ENCODE peak calls at places on chromosomes 3 and 15, in seven cellular contexts. T is fibroblast of pulmonary artery, I is uterus, A is cardiac fibroblast, G is fibroblast of mammary gland, P is lung, D is RWPE1. L is an unnamed sample.

GRCh38 chr3:177792363-177793030 is 595.2 kb upstream of the TBL1XR1 start:
- DNase-seq in T (peak; percentile 14), I (no peak), A (no peak), G (no peak), P (no peak), D (no peak), L (no peak)

GRCh38 chr15:28984421-28985375 is 98.9 kb downstream of the APBA2 start:
- DNase-seq in T (peak; percentile 58), I (no peak), A (peak; percentile 49), G (peak; percentile 46), P (no peak), D (no peak), L (no peak)

GRCh38 chr3:94285874-94286273 is 223.0 kb downstream of the NSUN3 start:
- DNase-seq in T (peak; percentile 15), I (no peak), A (peak; percentile 38), G (peak; percentile 15), P (no peak), D (peak; percentile 24), L (no peak)

GRCh38 chr15:41811432-41812195 is 16.3 kb upstream of the JMJD7 start:
- DNase-seq in T (peak; percentile 89), I (peak; percentile 88), A (peak; percentile 90), G (peak; percentile 83), P (peak; percentile 84), D (peak; percentile 79), L (peak; percentile 75)

GRCh38 chr15:90411176-90411575 is 23.1 kb downstream of the IQGAP1 start:
- DNase-seq in T (no peak), I (no peak), A (no peak), G (no peak), P (no peak), D (no peak), L (no peak)

GRCh38 chr3:140595295-140595694 is 82.6 kb upstream of the TRIM42 start:
- DNase-seq in T (peak; percentile 67), I (no peak), A (peak; percentile 87), G (peak; percentile 81), P (no peak), D (no peak), L (no peak)

GRCh38 chr3:14507345-14507741 is 32.8 kb downstream of the GRIP2 start:
- DNase-seq in T (no peak), I (peak; percentile 6), A (no peak), G (no peak), P (no peak), D (no peak), L (no peak)

GRCh38 chr3:64176461-64176996 is 48.7 kb downstream of the PRICKLE2 start:
- DNase-seq in T (no peak), I (no peak), A (peak; percentile 73), G (peak; percentile 40), P (no peak), D (peak; percentile 28), L (no peak)

GRCh38 chr3:136457793-136458192 is 207.7 kb downstream of the PCCB start:
- DNase-seq in T (no peak), I (no peak), A (no peak), G (no peak), P (no peak), D (no peak), L (no peak)

GRCh38 chr3:167901087-167901486 is 165.6 kb downstream of the SERPINI1 start:
- DNase-seq in T (peak; percentile 3), I (no peak), A (no peak), G (no peak), P (no peak), D (no peak), L (no peak)

GRCh38 chr3:13822042-13822441 is 57.8 kb downstream of the WNT7A start:
- DNase-seq in T (no peak), I (no peak), A (peak; percentile 42), G (peak; percentile 31), P (no peak), D (peak; percentile 54), L (no peak)

GRCh38 chr15:93033434-93034045 is 55.5 kb downstream of the RGMA start:
- DNase-seq in T (no peak), I (peak; percentile 13), A (no peak), G (no peak), P (no peak), D (no peak), L (no peak)

GRCh38 chr3:156685198-156685597 is 10.8 kb downstream of the TIPARP start:
- DNase-seq in T (peak; percentile 49), I (no peak), A (peak; percentile 72), G (peak; percentile 83), P (no peak), D (no peak), L (no peak)

GRCh38 chr3:30747771-30748281 is 141.4 kb downstream of the TGFBR2 start:
- DNase-seq in T (peak; percentile 57), I (no peak), A (peak; percentile 70), G (peak; percentile 76), P (no peak), D (peak; percentile 37), L (no peak)

GRCh38 chr3:174270841-174271240 is 588.3 kb upstream of the NAALADL2 start:
- DNase-seq in T (peak; percentile 65), I (no peak), A (peak; percentile 76), G (peak; percentile 73), P (no peak), D (no peak), L (no peak)

GRCh38 chr3:173733029-173733652 is 335.6 kb downstream of the NLGN1 start:
- DNase-seq in T (peak; percentile 72), I (no peak), A (peak; percentile 79), G (peak; percentile 70), P (no peak), D (no peak), L (no peak)

GRCh38 chr3:50304601-50305000 is 1.2 kb upstream of the HYAL1 start:
- DNase-seq in T (no peak), I (no peak), A (no peak), G (peak; percentile 65), P (no peak), D (no peak), L (no peak)

GRCh38 chr3:79690072-79690471 is 77.7 kb downstream of the ROBO1 start:
- DNase-seq in T (no peak), I (no peak), A (no peak), G (no peak), P (no peak), D (no peak), L (no peak)

GRCh38 chr3:112871735-112872134 is 25.1 kb upstream of the CD200R1L start:
- DNase-seq in T (no peak), I (no peak), A (no peak), G (no peak), P (no peak), D (no peak), L (no peak)

GRCh38 chr3:191774485-191774884 is 313.5 kb downstream of the PYDC2 start:
- DNase-seq in T (peak; percentile 20), I (no peak), A (peak; percentile 41), G (peak; percentile 93), P (no peak), D (peak; percentile 13), L (no peak)

GRCh38 chr3:72639736-72640135 is 208.5 kb downstream of the SHQ1 start:
- DNase-seq in T (no peak), I (no peak), A (no peak), G (no peak), P (no peak), D (no peak), L (no peak)

GRCh38 chr3:152650177-152650576 is 184.8 kb upstream of the P2RY1 start:
- DNase-seq in T (peak; percentile 15), I (no peak), A (peak; percentile 3), G (no peak), P (no peak), D (no peak), L (no peak)

GRCh38 chr15:42091753-42092665 is 2.4 kb downstream of the PLA2G4D start:
- DNase-seq in T (no peak), I (no peak), A (no peak), G (no peak), P (no peak), D (peak; percentile 84), L (no peak)

GRCh38 chr15:50355980-50356379 is 982 bp upstream of the GABPB1 start:
- DNase-seq in T (peak; percentile 16), I (no peak), A (peak; percentile 32), G (peak; percentile 51), P (no peak), D (no peak), L (no peak)

GRCh38 chr15:73753250-73754130 is at the start of gene INSYN1:
- DNase-seq in T (peak; percentile 44), I (no peak), A (peak; percentile 38), G (peak; percentile 6), P (no peak), D (peak; percentile 36), L (peak; percentile 36)

GRCh38 chr15:75720787-75721461 is 8.3 kb upstream of the CSPG4 start:
- DNase-seq in T (peak; percentile 14), I (peak; percentile 67), A (peak; percentile 35), G (peak; percentile 24), P (peak; percentile 65), D (peak; percentile 83), L (no peak)
- TF ChIP-seq CTCF in T (peak; percentile 15), I (no peak), A (no peak), G (no peak), P (no peak), D (peak; percentile 68), L (peak; percentile 42)

DNA sequence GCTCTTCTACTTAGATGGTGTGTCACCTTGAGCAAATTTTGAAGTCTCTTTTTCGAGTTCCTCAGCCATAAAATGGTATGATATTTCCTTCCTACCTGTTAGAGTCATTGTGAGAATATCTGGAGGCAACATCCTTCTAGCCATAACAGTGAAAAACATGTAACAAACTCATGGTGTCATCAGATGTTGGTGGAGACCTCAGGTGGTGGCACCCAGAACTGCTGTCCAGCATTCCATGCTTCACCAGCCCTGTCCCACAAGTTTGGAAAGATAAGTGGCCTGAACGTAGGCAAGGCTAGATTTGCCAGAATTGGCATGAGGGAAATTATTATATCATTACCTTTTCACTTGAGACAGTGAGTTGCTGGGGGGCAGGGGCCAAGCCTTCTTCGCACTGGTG is 30.4 kb downstream of the GASK1A start:
- DNase-seq in T (no peak), I (no peak), A (no peak), G (no peak), P (no peak), D (no peak), L (no peak)
- TF ChIP-seq CTCF in T (no peak), I (no peak), A (no peak), G (no peak), P (no peak), D (no peak), L (peak; percentile 15)

GRCh38 chr3:34570916-34571705 is 772.7 kb downstream of the PDCD6IP start:
- DNase-seq in T (peak; percentile 66), I (no peak), A (peak; percentile 7), G (no peak), P (no peak), D (no peak), L (no peak)
- TF ChIP-seq CTCF in T (no peak), I (no peak), A (no peak), G (no peak), P (no peak), D (no peak), L (no peak)

GRCh38 chr3:119125742-119126507 is 20.0 kb upstream of the TEX55 start:
- DNase-seq in T (no peak), I (no peak), A (no peak), G (no peak), P (no peak), D (no peak), L (no peak)

GRCh38 chr3:119122350-119122749 is 23.6 kb upstream of the TEX55 start:
- DNase-seq in T (no peak), I (no peak), A (no peak), G (no peak), P (no peak), D (no peak), L (no peak)

DNA sequence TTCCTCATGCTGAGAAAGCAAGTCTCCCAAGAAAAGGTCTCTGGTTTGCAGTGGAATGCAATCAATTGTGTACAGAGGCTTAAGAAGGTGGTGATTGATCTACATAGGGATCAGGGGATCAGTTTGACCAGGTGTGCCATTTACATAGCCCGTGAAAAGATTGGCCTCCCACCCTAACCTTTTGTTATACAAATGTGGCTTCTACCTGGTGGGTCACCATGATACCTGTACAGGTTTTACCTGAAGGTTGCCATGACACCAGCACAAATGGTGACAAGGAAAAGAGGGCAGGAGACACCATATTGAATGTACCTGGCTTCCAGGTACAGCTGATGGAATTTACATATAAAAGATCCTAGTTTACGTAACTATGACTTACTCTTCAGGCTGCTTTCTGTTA is 25.5 kb upstream of the TEX55 start:
- DNase-seq in T (no peak), I (no peak), A (no peak), G (no peak), P (no peak), D (no peak), L (no peak)
- TF ChIP-seq CTCF in T (no peak), I (no peak), A (no peak), G (no peak), P (no peak), D (no peak), L (no peak)

L was measured in progenitor cell of endocrine pancreas.